ENCODE peak calls at places on chromosomes 7 and 10, in seven cellular contexts. A is transverse colon, Q is GM23338, Z is spleen, N is H1, P is GM12878, H is esophagus muscularis mucosa. X is an unnamed sample.
A peak's percentile ranks its signal among the peaks of the same experiment; 100 is the strongest.

GRCh38 chr10:79431891-79432831 is 13.3 kb downstream of the ZCCHC24 start:
- DNase-seq in Z (peak; percentile 65), A (no peak), N (no peak), Q (peak; percentile 29), P (no peak), H (no peak), X (no peak)

GRCh38 chr7:142927085-142927745 is 6.3 kb downstream of the TRPV5 start:
- DNase-seq in P (no peak), A (no peak), N (no peak), H (no peak), Z (no peak), Q (no peak), X (no peak)

GRCh38 chr10:52644678-52645434 is 127.7 kb downstream of the MBL2 start:
- DNase-seq in A (peak; percentile 22), P (no peak), Z (no peak), N (no peak), Q (peak; percentile 77), H (no peak), X (no peak)

GRCh38 chr10:96279219-96279641 is 7.9 kb upstream of the BLNK start:
- DNase-seq in Z (no peak), A (no peak), P (no peak), H (no peak), N (no peak), Q (peak; percentile 42), X (no peak)

GRCh38 chr10:23171232-23171876 is 20.8 kb upstream of the PTF1A start:
- DNase-seq in Q (peak; percentile 85), Z (no peak), N (no peak), P (no peak), A (no peak), H (no peak), X (no peak)

GRCh38 chr10:21496285-21497176 is 29.0 kb downstream of the SKIDA1 start:
- DNase-seq in N (no peak), Z (peak; percentile 86), A (peak; percentile 48), Q (peak; percentile 63), P (no peak), H (no peak), X (peak; percentile 90)

GRCh38 chr7:157464111-157464970 is 127.5 kb downstream of the DNAJB6 start:
- DNase-seq in H (no peak), P (no peak), N (no peak), Q (no peak), Z (peak; percentile 47), A (no peak), X (no peak)

GRCh38 chr7:37942934-37943610 is 22.6 kb downstream of the EPDR1 start:
- DNase-seq in A (peak; percentile 86), H (no peak), N (no peak), Q (peak; percentile 70), Z (peak; percentile 76), P (peak; percentile 33), X (peak; percentile 43)

GRCh38 chr7:28840515-28841125 is 117.5 kb downstream of the TRIL start:
- DNase-seq in N (no peak), A (no peak), P (no peak), Z (no peak), Q (peak; percentile 58), H (no peak), X (no peak)

GRCh38 chr7:100137851-100138760 is 10.6 kb upstream of the LAMTOR4 start:
- DNase-seq in P (no peak), H (no peak), Z (peak; percentile 23), A (no peak), N (no peak), Q (no peak), X (no peak)

GRCh38 chr10:48518412-48518811 is 86.5 kb downstream of the ARHGAP22 start:
- DNase-seq in H (no peak), P (no peak), A (no peak), Q (no peak), Z (peak; percentile 56), N (no peak), X (no peak)

GRCh38 chr7:20219446-20220292 is 2.5 kb upstream of the MACC1 start:
- DNase-seq in A (peak; percentile 90), Q (peak; percentile 26), H (no peak), N (no peak), P (peak; percentile 99), Z (peak; percentile 92), X (no peak)

GRCh38 chr7:131103997-131104396 is 223.7 kb upstream of the MKLN1 start:
- DNase-seq in A (no peak), H (no peak), Z (no peak), N (no peak), P (no peak), Q (no peak), X (no peak)

GRCh38 chr10:25966846-25967245 is 32.8 kb downstream of the MYO3A start:
- DNase-seq in H (no peak), P (no peak), A (no peak), Z (no peak), Q (no peak), N (no peak), X (no peak)

GRCh38 chr7:7292085-7292484 is 109.7 kb downstream of the C1GALT1 start:
- DNase-seq in N (no peak), H (no peak), Z (no peak), A (no peak), Q (no peak), P (no peak), X (no peak)

GRCh38 chr7:67738958-67739357 is 742.3 kb downstream of the TYW1 start:
- DNase-seq in P (no peak), Q (no peak), Z (no peak), A (no peak), H (no peak), N (no peak), X (peak; percentile 31)

GRCh38 chr7:22182139-22182538 is 174.8 kb downstream of the RAPGEF5 start:
- DNase-seq in Z (no peak), N (no peak), P (no peak), A (no peak), Q (no peak), H (no peak), X (no peak)

GRCh38 chr10:43201545-43202131 is 63.4 kb downstream of the CSGALNACT2 start:
- DNase-seq in Q (no peak), Z (peak; percentile 79), H (no peak), A (no peak), N (no peak), P (no peak), X (peak; percentile 23)

GRCh38 chr10:110820321-110820814 is 51.4 kb upstream of the PDCD4 start:
- DNase-seq in Z (no peak), N (no peak), P (no peak), Q (no peak), A (no peak), H (no peak), X (no peak)

GRCh38 chr7:21580073-21580521 is 37.3 kb downstream of the DNAH11 start:
- DNase-seq in H (no peak), N (no peak), Q (no peak), Z (no peak), P (peak; percentile 23), A (no peak), X (no peak)

GRCh38 chr10:12898271-12898670 is 103.2 kb downstream of the CCDC3 start:
- DNase-seq in N (no peak), H (no peak), Z (no peak), A (no peak), Q (no peak), P (no peak), X (peak; percentile 64)

GRCh38 chr7:70776627-70777101 is 355.3 kb upstream of the GALNT17 start:
- DNase-seq in N (no peak), H (no peak), Z (no peak), P (peak; percentile 51), Q (no peak), A (no peak), X (no peak)

GRCh38 chr10:105691811-105692210 is 1050.7 kb downstream of the SORCS3 start:
- DNase-seq in P (no peak), H (no peak), A (no peak), N (no peak), Z (no peak), Q (peak; percentile 88), X (no peak)

GRCh38 chr7:90119178-90119971 is 34.9 kb upstream of the STEAP1 start:
- DNase-seq in H (no peak), A (no peak), Q (peak; percentile 55), N (no peak), P (no peak), Z (peak; percentile 69), X (no peak)

GRCh38 chr7:100728196-100728595 is 5.2 kb upstream of the ZAN start:
- DNase-seq in N (no peak), Z (no peak), P (no peak), Q (no peak), H (no peak), A (no peak), X (no peak)

GRCh38 chr7:14806886-14807285 is 95.7 kb downstream of the DGKB start:
- DNase-seq in Z (no peak), N (no peak), P (no peak), H (no peak), A (no peak), Q (no peak), X (no peak)

GRCh38 chr10:788796-789748 is 99.6 kb upstream of the DIP2C start:
- DNase-seq in N (no peak), H (peak; percentile 92), Q (peak; percentile 85), P (no peak), Z (peak; percentile 88), A (peak; percentile 82), X (peak; percentile 86)

DNA sequence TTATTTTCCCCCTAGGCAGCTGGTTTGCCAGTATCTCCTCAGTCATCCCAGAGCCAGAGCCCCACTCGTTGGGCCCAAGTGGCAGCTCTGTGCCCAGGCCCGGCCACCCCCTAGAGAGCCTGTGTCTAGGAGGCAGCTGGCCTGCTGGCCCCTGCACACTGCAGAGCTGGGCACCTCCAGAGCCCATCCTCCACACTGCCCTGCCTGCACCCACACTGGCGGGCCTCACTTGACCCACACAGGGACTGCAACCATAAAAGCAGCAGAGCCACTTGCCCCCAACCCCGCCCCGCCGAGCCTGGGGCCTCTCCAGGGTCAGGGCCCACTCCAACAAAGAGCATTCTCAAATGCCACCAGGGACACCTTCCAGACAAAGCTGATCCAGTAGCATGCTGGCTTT is 5.4 kb downstream of the ASB13 start:
- DNase-seq in P (no peak), N (no peak), Z (no peak), Q (no peak), A (no peak), H (no peak), X (no peak)
- TF ChIP-seq POLR2AphosphoS5 in P (no peak), N (no peak), Z (no peak), Q (no peak), A (no peak), H (no peak), X (no peak)

GRCh38 chr7:50782376-50783208 is at the start of gene GRB10:
- DNase-seq in P (no peak), H (no peak), N (no peak), Z (no peak), Q (peak; percentile 92), A (no peak), X (peak; percentile 47)
- H3K4me3 ChIP-seq in P (no peak within 1 kb of the TSS), H (peak within 1 kb of the TSS; percentile 62), N (peak within 1 kb of the TSS; percentile 63), Z (peak within 1 kb of the TSS; percentile 40), Q (peak within 1 kb of the TSS; percentile 88), A (peak within 1 kb of the TSS; percentile 34), X (peak within 1 kb of the TSS; percentile 58)

GRCh38 chr10:129328531-129328930 is 138.5 kb upstream of the MGMT start:
- DNase-seq in Q (no peak), P (no peak), Z (no peak), A (no peak), N (no peak), H (peak; percentile 14), X (no peak)
- TF ChIP-seq POLR2AphosphoS5 in Q (no peak), P (no peak), Z (no peak), A (no peak), N (no peak), H (no peak), X (no peak)

GRCh38 chr7:49119706-49120105 is 195.4 kb downstream of the CDC14C start:
- DNase-seq in A (no peak), H (no peak), Q (no peak), N (no peak), Z (no peak), P (no peak), X (no peak)
- H3K4me3 ChIP-seq in A (no peak overlapping the region), H (no peak overlapping the region), Q (no peak overlapping the region), N (no peak overlapping the region), Z (no peak overlapping the region), P (no peak overlapping the region), X (no peak overlapping the region)